ENCODE peak calls at places on chromosomes 3 and 15, in five cellular contexts. M is GM23338, N is GM23248, O is PC-3, S is MM.1S. K is an unnamed sample.

GRCh38 chr3:183987014-183987600 is 30.6 kb downstream of the ABCC5 start:
- DNase-seq in M (no peak), N (no peak), S (no peak), O (no peak), K (no peak)

GRCh38 chr15:73680545-73680944 is 3.6 kb upstream of the CD276 start:
- DNase-seq in M (no peak), N (no peak), S (no peak), O (no peak), K (no peak)

GRCh38 chr3:30221622-30222021 is 384.8 kb upstream of the TGFBR2 start:
- DNase-seq in S (peak; percentile 61), M (no peak), O (no peak), N (peak; percentile 56), K (no peak)

GRCh38 chr15:87863152-87863551 is 393.4 kb downstream of the NTRK3 start:
- DNase-seq in O (no peak), N (peak; percentile 32), M (peak; percentile 78), S (no peak), K (peak; percentile 73)

GRCh38 chr3:159605776-159606175 is 382.9 kb upstream of the IL12A start:
- DNase-seq in S (no peak), M (no peak), N (no peak), O (no peak), K (no peak)

GRCh38 chr3:52153389-52154096 is 680 bp downstream of the POC1A start:
- DNase-seq in N (peak; percentile 80), M (peak; percentile 83), S (peak; percentile 47), O (peak; percentile 67), K (peak; percentile 54)

GRCh38 chr15:73075151-73075859 is 23.0 kb downstream of the NEO1 start:
- DNase-seq in S (no peak), O (no peak), M (no peak), N (peak; percentile 57), K (no peak)

GRCh38 chr15:97717806-97718205 is 242.7 kb upstream of the ARRDC4 start:
- DNase-seq in O (no peak), M (no peak), N (no peak), S (no peak), K (no peak)

GRCh38 chr3:141052570-141053069 is 1.5 kb downstream of the SPSB4 start:
- DNase-seq in N (no peak), S (no peak), O (no peak), M (peak; percentile 71), K (peak; percentile 67)

GRCh38 chr3:129686941-129687340 is 80.5 kb upstream of the PLXND1 start:
- DNase-seq in S (no peak), O (peak; percentile 35), M (peak; percentile 32), N (no peak), K (no peak)

GRCh38 chr3:11650391-11650790 is 6.7 kb upstream of the VGLL4 start:
- DNase-seq in O (no peak), S (no peak), N (no peak), M (no peak), K (no peak)

GRCh38 chr3:79086514-79086913 is 681.3 kb downstream of the ROBO1 start:
- DNase-seq in N (peak; percentile 68), O (peak; percentile 76), S (peak; percentile 66), M (peak; percentile 81), K (peak; percentile 79)

GRCh38 chr15:31458591-31458990 is 132.0 kb downstream of the KLF13 start:
- DNase-seq in S (no peak), N (no peak), O (no peak), M (no peak), K (no peak)

GRCh38 chr3:192494176-192494575 is 233.2 kb downstream of the FGF12 start:
- DNase-seq in O (peak; percentile 27), S (no peak), N (no peak), M (no peak), K (no peak)

GRCh38 chr15:79099692-79100091 is 9.1 kb upstream of the RASGRF1 start:
- DNase-seq in N (peak; percentile 11), S (no peak), M (no peak), O (no peak), K (no peak)

GRCh38 chr3:36302626-36303025 is 77.7 kb upstream of the STAC start:
- DNase-seq in N (no peak), S (no peak), M (no peak), O (no peak), K (no peak)

GRCh38 chr3:169818330-169818729 is 5.6 kb upstream of the LRRC34 start:
- DNase-seq in M (no peak), N (peak; percentile 52), S (no peak), O (peak; percentile 14), K (no peak)

GRCh38 chr15:31457631-31458526 is 131.2 kb downstream of the KLF13 start:
- DNase-seq in M (no peak), O (peak; percentile 59), S (no peak), N (peak; percentile 95), K (peak; percentile 25)

GRCh38 chr3:32453346-32453745 is 49.3 kb downstream of the CMTM6 start:
- DNase-seq in O (no peak), S (no peak), M (no peak), N (peak; percentile 93), K (no peak)

GRCh38 chr15:101250331-101250730 is 1.5 kb downstream of the CHSY1 start:
- DNase-seq in N (peak; percentile 90), S (no peak), O (peak; percentile 62), M (no peak), K (peak; percentile 18)

GRCh38 chr3:33218446-33219174 is at the start of gene SUSD5:
- DNase-seq in N (peak; percentile 53), O (no peak), M (peak; percentile 81), S (no peak), K (peak; percentile 86)

GRCh38 chr15:88529021-88529630 is 17.4 kb downstream of the DET1 start:
- DNase-seq in M (no peak), N (peak; percentile 61), O (no peak), S (no peak), K (no peak)

GRCh38 chr3:10493202-10493589 is 12.2 kb downstream of the ATP2B2 start:
- DNase-seq in N (no peak), O (no peak), M (no peak), S (no peak), K (no peak)

GRCh38 chr15:64146520-64146884 is 5.0 kb upstream of the SNX22 start:
- DNase-seq in S (no peak), N (no peak), M (no peak), O (no peak), K (no peak)

GRCh38 chr15:64148168-64148567 is 3.4 kb upstream of the SNX22 start:
- DNase-seq in O (no peak), M (no peak), S (no peak), N (no peak), K (no peak)

GRCh38 chr15:64146041-64146440 is 5.5 kb upstream of the SNX22 start:
- DNase-seq in O (no peak), M (no peak), N (no peak), S (no peak), K (no peak)

GRCh38 chr15:64148581-64148980 is 3.0 kb upstream of the SNX22 start:
- DNase-seq in N (no peak), M (no peak), O (no peak), S (no peak), K (no peak)

GRCh38 chr15:64146885-64147681 is 4.4 kb upstream of the SNX22 start:
- DNase-seq in S (no peak), M (no peak), O (no peak), N (no peak), K (peak; percentile 33)
- TF ChIP-seq EZH2phosphoT487 in S (no peak), M (no peak), O (no peak), N (no peak), K (no peak)

GRCh38 chr15:52783929-52784798 is 6.0 kb downstream of the ONECUT1 start:
- DNase-seq in S (no peak), M (peak; percentile 87), O (no peak), N (no peak), K (peak; percentile 90)

GRCh38 chr15:52784799-52785671 is 5.1 kb downstream of the ONECUT1 start:
- DNase-seq in O (no peak), M (peak; percentile 46), S (no peak), N (no peak), K (peak; percentile 69)

GRCh38 chr15:52782514-52782913 is 7.6 kb downstream of the ONECUT1 start:
- DNase-seq in S (no peak), O (no peak), N (no peak), M (no peak), K (no peak)

GRCh38 chr15:52785672-52786406 is 4.3 kb downstream of the ONECUT1 start:
- DNase-seq in M (peak; percentile 41), S (no peak), O (no peak), N (no peak), K (peak; percentile 44)

DNA sequence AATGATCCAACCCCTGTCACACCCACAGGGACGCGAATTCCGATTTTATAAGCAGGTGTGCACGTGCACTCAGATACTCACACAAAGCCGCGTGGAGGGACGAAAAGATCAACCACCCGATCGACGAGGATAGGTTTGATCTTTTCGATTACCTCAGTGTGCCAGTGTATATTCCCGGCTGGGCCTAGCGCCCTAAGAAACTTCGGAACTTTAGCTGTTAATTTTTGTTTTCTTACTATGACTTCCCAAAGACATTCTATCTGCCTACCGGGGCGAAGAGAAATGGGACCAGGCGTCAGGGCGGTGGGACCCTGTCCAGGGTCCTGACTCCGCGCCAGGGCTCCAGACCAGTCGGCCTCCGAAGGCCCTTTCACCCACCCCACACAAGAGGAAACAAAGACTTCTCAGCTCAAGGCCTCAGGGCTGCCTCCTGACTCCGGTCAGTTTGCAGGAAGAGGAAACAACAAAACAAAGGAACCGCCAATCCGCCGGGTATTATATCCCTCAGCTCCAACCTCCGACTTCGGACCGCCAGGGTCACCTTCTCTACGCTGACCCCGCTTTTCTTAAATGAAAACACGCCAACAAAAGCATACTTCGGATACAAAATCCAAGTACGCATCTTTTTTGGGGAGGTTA is 6.8 kb downstream of the ONECUT1 start:
- DNase-seq in S (no peak), O (no peak), N (no peak), M (peak; percentile 93), K (peak; percentile 92)
- TF ChIP-seq EZH2 in S (no peak), O (no peak), N (peak; percentile 68), M (peak; percentile 64), K (no peak)

DNA sequence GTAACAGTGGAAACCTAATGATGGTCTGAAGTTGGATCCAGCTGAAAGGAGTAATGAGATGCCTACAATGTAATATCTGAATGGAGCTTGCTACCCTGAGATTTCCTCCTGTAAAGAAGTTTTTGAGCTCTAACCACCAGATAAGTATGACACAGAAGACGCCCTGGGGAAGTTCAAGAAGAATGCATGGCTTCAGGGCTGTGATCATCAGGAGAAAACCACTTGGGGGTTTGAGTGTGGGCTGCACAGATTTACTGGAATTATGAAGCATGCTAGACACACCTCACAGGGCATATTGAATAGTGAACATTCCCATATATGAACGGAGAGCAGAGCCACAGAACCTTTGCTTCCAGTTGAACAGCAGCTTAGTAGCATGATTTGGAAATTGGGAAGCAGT is 10.6 kb upstream of the CCDC80 start:
- DNase-seq in M (no peak), S (no peak), O (peak; percentile 42), N (peak; percentile 81), K (no peak)
- H3F3A ChIP-seq in M (no peaks in the 10 kb centered on the region), S (no peaks in the 10 kb centered on the region), O (peaks cover 10% of the 10 kb centered on the region), N (peaks cover 86% of the 10 kb centered on the region), K (no peaks in the 10 kb centered on the region)

DNA sequence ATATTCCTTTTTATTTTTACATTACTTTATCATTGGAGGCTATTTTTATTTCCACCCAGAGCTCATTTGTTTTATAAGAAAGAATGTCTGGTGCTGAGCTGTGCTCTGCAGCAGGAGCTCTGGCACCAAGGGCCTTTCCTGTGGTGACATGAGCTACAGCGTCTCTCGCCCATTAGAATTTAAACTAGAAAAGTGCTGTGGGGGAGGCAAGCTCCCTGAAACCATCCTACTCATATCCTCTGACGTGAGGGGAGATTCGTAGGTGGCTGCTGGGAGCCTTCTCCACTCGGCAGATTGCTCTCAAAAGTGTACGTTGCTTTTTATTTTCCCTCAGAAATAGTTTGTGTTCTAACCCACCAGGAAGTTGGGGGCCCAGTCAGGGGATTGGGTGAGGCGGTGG is 76.3 kb upstream of the ARHGEF3 start:
- DNase-seq in S (no peak), N (no peak), M (peak; percentile 27), O (no peak), K (no peak)
- TF ChIP-seq EZH2phosphoT487 in S (no peak), N (no peak), M (no peak), O (no peak), K (no peak)

GRCh38 chr3:50275996-50276761 is 2.7 kb upstream of the LSMEM2 start:
- DNase-seq in O (no peak), N (no peak), M (peak; percentile 89), S (no peak), K (peak; percentile 49)
- TF ChIP-seq EZH2 in O (no peak), N (no peak), M (no peak), S (no peak), K (peak; percentile 66)

K was measured in neural progenitor cell.